ENCODE peak calls at places on chromosome 7, in four cellular contexts. Z, R, J and O are unnamed samples.

GRCh38 chr7:39923086-39923485 is 27.0 kb upstream of the CDK13 start:
- DNase-seq in J (no peak), R (no peak), Z (no peak), O (no peak)

GRCh38 chr7:150738092-150739044 is 1.1 kb downstream of the GIMAP5 start:
- DNase-seq in R (no peak), Z (no peak), J (no peak), O (no peak)

GRCh38 chr7:46352335-46352954 is 431.4 kb upstream of the IGFBP3 start:
- DNase-seq in J (no peak), Z (no peak), R (no peak), O (peak)

GRCh38 chr7:28020302-28020940 is 160.2 kb downstream of the JAZF1 start:
- DNase-seq in J (no peak), R (peak), Z (peak), O (peak)

GRCh38 chr7:150586778-150587152 is 19.6 kb downstream of the GIMAP4 start:
- DNase-seq in J (no peak), R (no peak), Z (no peak), O (no peak)

GRCh38 chr7:155247479-155248365 is 50.0 kb upstream of the INSIG1 start:
- DNase-seq in R (no peak), J (no peak), Z (no peak), O (no peak)

GRCh38 chr7:55516399-55516798 is 55.9 kb downstream of the VOPP1 start:
- DNase-seq in Z (no peak), R (no peak), J (no peak), O (no peak)

GRCh38 chr7:5553298-5553877 is 129.8 kb upstream of the TNRC18 start:
- DNase-seq in R (no peak), Z (no peak), J (no peak), O (no peak)

GRCh38 chr7:137695942-137696341 is 150.8 kb downstream of the DGKI start:
- DNase-seq in Z (no peak), R (no peak), J (no peak), O (no peak)

GRCh38 chr7:12229046-12229445 is 18.0 kb downstream of the TMEM106B start:
- DNase-seq in J (no peak), Z (no peak), R (no peak), O (no peak)

GRCh38 chr7:134836447-134836846 is 57.0 kb downstream of the CALD1 start:
- DNase-seq in R (no peak), J (no peak), Z (no peak), O (no peak)

GRCh38 chr7:157873664-157874063 is 536.9 kb downstream of the DNAJB6 start:
- DNase-seq in Z (no peak), R (no peak), J (no peak), O (no peak)

GRCh38 chr7:76358053-76358477 is 726 bp downstream of the YWHAG start:
- DNase-seq in Z (no peak), R (peak), J (no peak), O (no peak)

GRCh38 chr7:114921636-114922150 is at the start of gene MDFIC:
- DNase-seq in Z (no peak), J (no peak), R (no peak), O (no peak)

GRCh38 chr7:102321351-102322201 is 34.7 kb downstream of the SPDYE6 start:
- DNase-seq in Z (no peak), J (no peak), R (no peak), O (no peak)

GRCh38 chr7:38728145-38728544 is 97.0 kb upstream of the AMPH start:
- DNase-seq in R (no peak), Z (no peak), J (no peak), O (no peak)

GRCh38 chr7:99404235-99404976 is 4.0 kb downstream of the PDAP1 start:
- DNase-seq in Z (no peak), R (no peak), J (no peak), O (no peak)